ENCODE peak calls at places on chromosomes 3 and 15, in eight cellular contexts. One of them, this sample, is unnamed.

GRCh38 chr3:18559323-18559972 is 134.3 kb upstream of the SATB1 start:
- DNase-seq in nephron progenitor cell: peak; percentile 40
- DNase-seq in WTC11: peak; percentile 34
- DNase-seq in adrenal gland: peak; percentile 53
- DNase-seq in GM12865: peak; percentile 45
- DNase-seq in bronchial epithelial cell: peak; percentile 61
- DNase-seq in body of pancreas: peak; percentile 47
- DNase-seq in upper lobe of right lung: no peak
- DNase-seq in this sample: peak; percentile 54

GRCh38 chr15:65028338-65028737 is 1.1 kb downstream of the MTFMT start:
- DNase-seq in nephron progenitor cell: no peak
- DNase-seq in WTC11: no peak
- DNase-seq in adrenal gland: no peak
- DNase-seq in GM12865: no peak
- DNase-seq in bronchial epithelial cell: no peak
- DNase-seq in body of pancreas: no peak
- DNase-seq in upper lobe of right lung: no peak
- DNase-seq in this sample: no peak

GRCh38 chr3:51717446-51717845 is 10.6 kb downstream of the GRM2 start:
- DNase-seq in nephron progenitor cell: no peak
- DNase-seq in WTC11: peak; percentile 5
- DNase-seq in adrenal gland: no peak
- DNase-seq in GM12865: no peak
- DNase-seq in bronchial epithelial cell: no peak
- DNase-seq in body of pancreas: no peak
- DNase-seq in upper lobe of right lung: no peak
- DNase-seq in this sample: no peak

GRCh38 chr3:132448211-132448961 is 31.1 kb downstream of the DNAJC13 start:
- DNase-seq in nephron progenitor cell: no peak
- DNase-seq in WTC11: no peak
- DNase-seq in adrenal gland: peak; percentile 82
- DNase-seq in GM12865: no peak
- DNase-seq in bronchial epithelial cell: no peak
- DNase-seq in body of pancreas: no peak
- DNase-seq in upper lobe of right lung: no peak
- DNase-seq in this sample: no peak

GRCh38 chr15:91116379-91117067 is 16.5 kb downstream of the SV2B start:
- DNase-seq in nephron progenitor cell: no peak
- DNase-seq in WTC11: no peak
- DNase-seq in adrenal gland: no peak
- DNase-seq in GM12865: peak; percentile 88
- DNase-seq in bronchial epithelial cell: peak; percentile 69
- DNase-seq in body of pancreas: peak; percentile 35
- DNase-seq in upper lobe of right lung: no peak
- DNase-seq in this sample: peak; percentile 77

GRCh38 chr3:169668081-169668956 is 4.8 kb upstream of the MECOM start:
- DNase-seq in nephron progenitor cell: peak; percentile 70
- DNase-seq in WTC11: peak; percentile 61
- DNase-seq in adrenal gland: no peak
- DNase-seq in GM12865: peak; percentile 16
- DNase-seq in bronchial epithelial cell: peak; percentile 53
- DNase-seq in body of pancreas: peak; percentile 59
- DNase-seq in upper lobe of right lung: peak; percentile 79
- DNase-seq in this sample: peak; percentile 51

GRCh38 chr3:135965506-135966348 is at the start of gene PPP2R3A:
- DNase-seq in nephron progenitor cell: peak; percentile 88
- DNase-seq in WTC11: peak; percentile 93
- DNase-seq in adrenal gland: peak; percentile 88
- DNase-seq in GM12865: peak; percentile 74
- DNase-seq in bronchial epithelial cell: peak; percentile 70
- DNase-seq in body of pancreas: peak; percentile 87
- DNase-seq in upper lobe of right lung: peak; percentile 93
- DNase-seq in this sample: peak; percentile 74

GRCh38 chr15:79394231-79394630 is 37.9 kb upstream of the MINAR1 start:
- DNase-seq in nephron progenitor cell: no peak
- DNase-seq in WTC11: no peak
- DNase-seq in adrenal gland: no peak
- DNase-seq in GM12865: no peak
- DNase-seq in bronchial epithelial cell: no peak
- DNase-seq in body of pancreas: no peak
- DNase-seq in upper lobe of right lung: no peak
- DNase-seq in this sample: no peak

GRCh38 chr3:64830681-64831080 is 142.9 kb upstream of the ADAMTS9 start:
- DNase-seq in nephron progenitor cell: no peak
- DNase-seq in WTC11: no peak
- DNase-seq in adrenal gland: no peak
- DNase-seq in GM12865: no peak
- DNase-seq in bronchial epithelial cell: no peak
- DNase-seq in body of pancreas: no peak
- DNase-seq in upper lobe of right lung: no peak
- DNase-seq in this sample: no peak

GRCh38 chr3:177312491-177312890 is 115.2 kb upstream of the TBL1XR1 start:
- DNase-seq in nephron progenitor cell: no peak
- DNase-seq in WTC11: no peak
- DNase-seq in adrenal gland: no peak
- DNase-seq in GM12865: no peak
- DNase-seq in bronchial epithelial cell: no peak
- DNase-seq in body of pancreas: no peak
- DNase-seq in upper lobe of right lung: no peak
- DNase-seq in this sample: no peak

GRCh38 chr15:69593981-69594966 is 141.7 kb downstream of the RPLP1 start:
- DNase-seq in nephron progenitor cell: no peak
- DNase-seq in WTC11: no peak
- DNase-seq in adrenal gland: peak; percentile 65
- DNase-seq in GM12865: no peak
- DNase-seq in bronchial epithelial cell: peak; percentile 90
- DNase-seq in body of pancreas: peak; percentile 92
- DNase-seq in upper lobe of right lung: peak; percentile 95
- DNase-seq in this sample: peak; percentile 70

GRCh38 chr3:44596631-44597030 is 11.9 kb downstream of the ZNF660 start:
- DNase-seq in nephron progenitor cell: no peak
- DNase-seq in WTC11: no peak
- DNase-seq in adrenal gland: no peak
- DNase-seq in GM12865: no peak
- DNase-seq in bronchial epithelial cell: no peak
- DNase-seq in body of pancreas: no peak
- DNase-seq in upper lobe of right lung: no peak
- DNase-seq in this sample: no peak

GRCh38 chr3:160448845-160449659 is 534 bp downstream of the TRIM59 start:
- DNase-seq in nephron progenitor cell: peak; percentile 72
- DNase-seq in WTC11: no peak
- DNase-seq in adrenal gland: no peak
- DNase-seq in GM12865: peak; percentile 83
- DNase-seq in bronchial epithelial cell: peak; percentile 40
- DNase-seq in body of pancreas: no peak
- DNase-seq in upper lobe of right lung: no peak
- DNase-seq in this sample: no peak

GRCh38 chr3:196757876-196758739 is 18.5 kb downstream of the PAK2 start:
- DNase-seq in nephron progenitor cell: no peak
- DNase-seq in WTC11: no peak
- DNase-seq in adrenal gland: no peak
- DNase-seq in GM12865: no peak
- DNase-seq in bronchial epithelial cell: peak; percentile 46
- DNase-seq in body of pancreas: no peak
- DNase-seq in upper lobe of right lung: no peak
- DNase-seq in this sample: no peak

GRCh38 chr3:107251819-107252218 is 125.4 kb upstream of the CCDC54 start:
- DNase-seq in nephron progenitor cell: no peak
- DNase-seq in WTC11: no peak
- DNase-seq in adrenal gland: no peak
- DNase-seq in GM12865: no peak
- DNase-seq in bronchial epithelial cell: no peak
- DNase-seq in body of pancreas: no peak
- DNase-seq in upper lobe of right lung: no peak
- DNase-seq in this sample: no peak

GRCh38 chr3:11546657-11547302 is 96.9 kb downstream of the VGLL4 start:
- DNase-seq in nephron progenitor cell: no peak
- DNase-seq in WTC11: no peak
- DNase-seq in adrenal gland: no peak
- DNase-seq in GM12865: no peak
- DNase-seq in bronchial epithelial cell: no peak
- DNase-seq in body of pancreas: no peak
- DNase-seq in upper lobe of right lung: no peak
- DNase-seq in this sample: no peak

GRCh38 chr3:127411083-127411727 is 123.4 kb upstream of the PRR20G start:
- DNase-seq in nephron progenitor cell: no peak
- DNase-seq in WTC11: peak; percentile 35
- DNase-seq in adrenal gland: peak; percentile 11
- DNase-seq in GM12865: no peak
- DNase-seq in bronchial epithelial cell: no peak
- DNase-seq in body of pancreas: no peak
- DNase-seq in upper lobe of right lung: no peak
- DNase-seq in this sample: no peak

GRCh38 chr3:117998071-117998470 is 1036.6 kb downstream of the IGSF11 start:
- DNase-seq in nephron progenitor cell: no peak
- DNase-seq in WTC11: no peak
- DNase-seq in adrenal gland: no peak
- DNase-seq in GM12865: no peak
- DNase-seq in bronchial epithelial cell: no peak
- DNase-seq in body of pancreas: no peak
- DNase-seq in upper lobe of right lung: no peak
- DNase-seq in this sample: no peak

GRCh38 chr3:195021674-195022073 is 249.3 kb downstream of the XXYLT1 start:
- DNase-seq in nephron progenitor cell: no peak
- DNase-seq in WTC11: no peak
- DNase-seq in adrenal gland: no peak
- DNase-seq in GM12865: no peak
- DNase-seq in bronchial epithelial cell: no peak
- DNase-seq in body of pancreas: no peak
- DNase-seq in upper lobe of right lung: peak; percentile 13
- DNase-seq in this sample: no peak

GRCh38 chr3:56970401-56971002 is 90.0 kb upstream of the SPATA12 start:
- DNase-seq in nephron progenitor cell: no peak
- DNase-seq in WTC11: no peak
- DNase-seq in adrenal gland: no peak
- DNase-seq in GM12865: peak; percentile 25
- DNase-seq in bronchial epithelial cell: no peak
- DNase-seq in body of pancreas: no peak
- DNase-seq in upper lobe of right lung: no peak
- DNase-seq in this sample: no peak

GRCh38 chr15:22236469-22236868 is 156.1 kb downstream of the OR4M2 start:
- DNase-seq in nephron progenitor cell: no peak
- DNase-seq in WTC11: no peak
- DNase-seq in adrenal gland: no peak
- DNase-seq in GM12865: no peak
- DNase-seq in bronchial epithelial cell: no peak
- DNase-seq in body of pancreas: no peak
- DNase-seq in upper lobe of right lung: no peak
- DNase-seq in this sample: no peak

GRCh38 chr15:22229971-22230815 is 149.9 kb downstream of the OR4M2 start:
- DNase-seq in nephron progenitor cell: no peak
- DNase-seq in WTC11: no peak
- DNase-seq in adrenal gland: no peak
- DNase-seq in GM12865: no peak
- DNase-seq in bronchial epithelial cell: no peak
- DNase-seq in body of pancreas: no peak
- DNase-seq in upper lobe of right lung: peak; percentile 26
- DNase-seq in this sample: no peak

GRCh38 chr15:22227961-22228762 is 147.8 kb downstream of the OR4M2 start:
- DNase-seq in nephron progenitor cell: no peak
- DNase-seq in WTC11: no peak
- DNase-seq in adrenal gland: no peak
- DNase-seq in GM12865: no peak
- DNase-seq in bronchial epithelial cell: no peak
- DNase-seq in body of pancreas: no peak
- DNase-seq in upper lobe of right lung: peak; percentile 48
- DNase-seq in this sample: no peak

GRCh38 chr15:22231603-22232002 is 151.3 kb downstream of the OR4M2 start:
- DNase-seq in nephron progenitor cell: no peak
- DNase-seq in WTC11: no peak
- DNase-seq in adrenal gland: no peak
- DNase-seq in GM12865: no peak
- DNase-seq in bronchial epithelial cell: no peak
- DNase-seq in body of pancreas: no peak
- DNase-seq in upper lobe of right lung: no peak
- DNase-seq in this sample: no peak

GRCh38 chr15:22232675-22233074 is 152.3 kb downstream of the OR4M2 start:
- DNase-seq in nephron progenitor cell: no peak
- DNase-seq in WTC11: no peak
- DNase-seq in adrenal gland: no peak
- DNase-seq in GM12865: no peak
- DNase-seq in bronchial epithelial cell: no peak
- DNase-seq in body of pancreas: no peak
- DNase-seq in upper lobe of right lung: no peak
- DNase-seq in this sample: no peak
- TF ChIP-seq CTCF in nephron progenitor cell: no peak
- TF ChIP-seq CTCF in WTC11: no peak
- TF ChIP-seq CTCF in adrenal gland: no peak
- TF ChIP-seq CTCF in GM12865: no peak
- TF ChIP-seq CTCF in bronchial epithelial cell: no peak
- TF ChIP-seq CTCF in body of pancreas: no peak
- TF ChIP-seq CTCF in upper lobe of right lung: no peak
- TF ChIP-seq CTCF in this sample: no peak

GRCh38 chr3:113795693-113796092 is 42.9 kb upstream of the GRAMD1C start:
- DNase-seq in nephron progenitor cell: no peak
- DNase-seq in WTC11: no peak
- DNase-seq in adrenal gland: no peak
- DNase-seq in GM12865: no peak
- DNase-seq in bronchial epithelial cell: no peak
- DNase-seq in body of pancreas: no peak
- DNase-seq in upper lobe of right lung: no peak
- DNase-seq in this sample: no peak
- TF ChIP-seq CTCF in nephron progenitor cell: no peak
- TF ChIP-seq CTCF in WTC11: no peak
- TF ChIP-seq CTCF in adrenal gland: no peak
- TF ChIP-seq CTCF in GM12865: no peak
- TF ChIP-seq CTCF in bronchial epithelial cell: no peak
- TF ChIP-seq CTCF in body of pancreas: no peak
- TF ChIP-seq CTCF in upper lobe of right lung: no peak
- TF ChIP-seq CTCF in this sample: no peak

GRCh38 chr15:25708391-25708790 is 154.7 kb downstream of the ATP10A start:
- DNase-seq in nephron progenitor cell: no peak
- DNase-seq in WTC11: no peak
- DNase-seq in adrenal gland: no peak
- DNase-seq in GM12865: no peak
- DNase-seq in bronchial epithelial cell: no peak
- DNase-seq in body of pancreas: no peak
- DNase-seq in upper lobe of right lung: peak; percentile 12
- DNase-seq in this sample: no peak
- TF ChIP-seq CTCF in nephron progenitor cell: no peak
- TF ChIP-seq CTCF in WTC11: no peak
- TF ChIP-seq CTCF in adrenal gland: no peak
- TF ChIP-seq CTCF in GM12865: no peak
- TF ChIP-seq CTCF in bronchial epithelial cell: no peak
- TF ChIP-seq CTCF in body of pancreas: no peak
- TF ChIP-seq CTCF in upper lobe of right lung: no peak
- TF ChIP-seq CTCF in this sample: no peak

DNA sequence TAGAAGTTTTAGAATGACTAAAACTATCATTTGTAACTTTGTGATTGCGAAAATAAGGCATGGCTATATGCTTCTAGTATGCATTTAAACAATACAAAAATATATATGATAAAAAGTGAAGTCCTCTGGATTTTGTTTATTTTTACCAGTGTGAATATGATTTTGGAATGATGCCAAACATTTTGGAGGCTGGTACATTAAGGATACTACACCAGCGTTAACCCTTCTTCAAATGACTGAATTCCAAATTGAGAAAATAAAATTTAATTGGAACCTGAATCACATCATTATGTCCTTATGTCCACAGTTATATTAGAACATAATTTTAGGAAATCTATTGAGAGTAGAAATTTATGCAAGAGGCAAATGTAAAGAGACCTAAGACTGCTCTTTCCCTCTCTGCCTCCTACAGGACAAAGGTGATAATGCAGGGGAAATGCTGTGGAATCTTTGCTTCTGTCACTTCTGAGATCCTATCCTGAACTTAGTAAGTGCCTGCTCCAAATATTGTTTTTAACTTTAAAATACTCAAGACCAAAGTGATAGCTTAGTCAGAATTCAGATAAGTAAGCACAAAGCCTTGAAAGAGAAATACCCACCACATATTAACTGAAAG is 121.1 kb upstream of the NANOGP8 start:
- DNase-seq in nephron progenitor cell: no peak
- DNase-seq in WTC11: no peak
- DNase-seq in adrenal gland: no peak
- DNase-seq in GM12865: peak; percentile 41
- DNase-seq in bronchial epithelial cell: peak; percentile 15
- DNase-seq in body of pancreas: no peak
- DNase-seq in upper lobe of right lung: no peak
- DNase-seq in this sample: no peak
- TF ChIP-seq CTCF in nephron progenitor cell: peak; percentile 43
- TF ChIP-seq CTCF in WTC11: peak; percentile 67
- TF ChIP-seq CTCF in adrenal gland: no peak
- TF ChIP-seq CTCF in GM12865: peak; percentile 44
- TF ChIP-seq CTCF in bronchial epithelial cell: peak; percentile 32
- TF ChIP-seq CTCF in body of pancreas: no peak
- TF ChIP-seq CTCF in upper lobe of right lung: peak; percentile 25
- TF ChIP-seq CTCF in this sample: peak; percentile 66

This sample was measured in foreskin keratinocyte.